ENCODE peak calls at places on chromosomes 12 and 14, in ten cellular contexts. M, G, J, D, N, W, R, B, Y and A are unnamed samples.

GRCh38 chr12:57616383-57617101 is 5.3 kb downstream of the ARHGEF25 start:
- DNase-seq in W (no peak), G (no peak), B (no peak), M (no peak), D (no peak), Y (no peak), R (no peak), N (peak; percentile 63), J (no peak), A (no peak)

GRCh38 chr14:34059037-34059924 is 108.4 kb upstream of the EGLN3 start:
- DNase-seq in B (no peak), G (no peak), R (no peak), M (peak; percentile 31), D (no peak), W (no peak), N (no peak), J (no peak), Y (no peak), A (no peak)

GRCh38 chr12:10409387-10409786 is at the start of gene KLRC4:
- DNase-seq in R (no peak), M (peak; percentile 52), Y (peak; percentile 56), W (no peak), N (no peak), B (no peak), G (no peak), J (peak; percentile 63), D (no peak), A (no peak)

GRCh38 chr14:67358914-67359313 is 690 bp downstream of the ATP6V1D start:
- DNase-seq in B (peak; percentile 62), J (no peak), G (no peak), W (peak; percentile 54), R (peak; percentile 11), N (peak; percentile 23), D (peak; percentile 6), M (peak; percentile 15), Y (no peak), A (no peak)

GRCh38 chr14:81363746-81364400 is 36.3 kb downstream of the STON2 start:
- DNase-seq in Y (peak; percentile 33), W (no peak), N (peak; percentile 47), G (no peak), B (no peak), J (no peak), D (no peak), M (no peak), R (no peak), A (no peak)

GRCh38 chr12:131939007-131939406 is 9.9 kb downstream of the PUS1 start:
- DNase-seq in N (no peak), D (no peak), Y (no peak), B (no peak), R (no peak), G (no peak), W (no peak), J (no peak), M (no peak), A (no peak)

GRCh38 chr12:32069071-32069470 is 37.6 kb upstream of the BICD1 start:
- DNase-seq in J (no peak), N (no peak), R (no peak), W (no peak), G (no peak), B (no peak), Y (no peak), D (no peak), M (no peak), A (no peak)

GRCh38 chr14:48973136-48973535 is 613.0 kb downstream of the RPS29 start:
- DNase-seq in N (no peak), J (no peak), D (no peak), B (no peak), Y (no peak), R (no peak), W (no peak), G (no peak), M (peak; percentile 40), A (no peak)

GRCh38 chr14:21029917-21030316 is at the start of gene TPPP2:
- DNase-seq in W (no peak), R (no peak), B (no peak), G (no peak), M (no peak), Y (no peak), J (no peak), N (no peak), D (no peak), A (no peak)

GRCh38 chr14:59236195-59236594 is 47.7 kb downstream of the DAAM1 start:
- DNase-seq in W (no peak), B (no peak), J (no peak), M (no peak), G (no peak), R (no peak), Y (no peak), D (no peak), N (no peak), A (no peak)

GRCh38 chr12:23083267-23083666 is 458.3 kb downstream of the ETNK1 start:
- DNase-seq in Y (peak; percentile 91), D (no peak), B (no peak), M (peak; percentile 68), W (no peak), N (peak; percentile 93), G (no peak), R (peak; percentile 16), J (no peak), A (no peak)

GRCh38 chr14:104953097-104953496 is 25.1 kb downstream of the AHNAK2 start:
- DNase-seq in N (no peak), B (no peak), W (no peak), D (no peak), J (no peak), M (no peak), R (no peak), G (no peak), Y (no peak), A (no peak)

GRCh38 chr12:13882176-13882575 is 99.2 kb downstream of the GRIN2B start:
- DNase-seq in R (no peak), D (no peak), J (no peak), Y (no peak), G (no peak), W (no peak), N (no peak), B (no peak), M (no peak), A (no peak)
- H3K27me3 ChIP-seq in R (peaks cover 74% of the 10 kb centered on the region), D (no peaks in the 10 kb centered on the region), J (no peaks in the 10 kb centered on the region), Y (no peaks in the 10 kb centered on the region), G (no peaks in the 10 kb centered on the region), W (no peaks in the 10 kb centered on the region), N (no peaks in the 10 kb centered on the region), B (no peaks in the 10 kb centered on the region), M (no peaks in the 10 kb centered on the region), A (no peaks in the 10 kb centered on the region)

GRCh38 chr14:24311837-24312615 is 724 bp downstream of the LTB4R start:
- DNase-seq in Y (peak; percentile 29), W (no peak), D (no peak), B (no peak), N (no peak), R (no peak), G (no peak), M (no peak), J (no peak), A (no peak)
- H3K4me1 ChIP-seq in Y (peaks cover 13% of the 10 kb centered on the region), W (peaks cover 4% of the 10 kb centered on the region), D (no peaks in the 10 kb centered on the region), B (peaks cover 7% of the 10 kb centered on the region), N (peaks cover 60% of the 10 kb centered on the region), R (peaks cover 14% of the 10 kb centered on the region), G (peaks cover 37% of the 10 kb centered on the region), M (peaks cover 10% of the 10 kb centered on the region), J (peaks cover 10% of the 10 kb centered on the region), A (peaks cover 29% of the 10 kb centered on the region)

GRCh38 chr14:88870777-88871176 is 46.3 kb downstream of the TTC8 start:
- DNase-seq in Y (no peak), N (no peak), J (no peak), B (no peak), G (no peak), R (no peak), M (no peak), W (no peak), D (no peak), A (no peak)
- H3K4me2 ChIP-seq in Y (no peak overlapping the region), N (no peak overlapping the region), J (no peak overlapping the region), B (no peak overlapping the region), G (no peak overlapping the region), R (no peak overlapping the region), M (no peak overlapping the region), W (no peak overlapping the region), D (no peak overlapping the region), A (no peak overlapping the region)

DNA sequence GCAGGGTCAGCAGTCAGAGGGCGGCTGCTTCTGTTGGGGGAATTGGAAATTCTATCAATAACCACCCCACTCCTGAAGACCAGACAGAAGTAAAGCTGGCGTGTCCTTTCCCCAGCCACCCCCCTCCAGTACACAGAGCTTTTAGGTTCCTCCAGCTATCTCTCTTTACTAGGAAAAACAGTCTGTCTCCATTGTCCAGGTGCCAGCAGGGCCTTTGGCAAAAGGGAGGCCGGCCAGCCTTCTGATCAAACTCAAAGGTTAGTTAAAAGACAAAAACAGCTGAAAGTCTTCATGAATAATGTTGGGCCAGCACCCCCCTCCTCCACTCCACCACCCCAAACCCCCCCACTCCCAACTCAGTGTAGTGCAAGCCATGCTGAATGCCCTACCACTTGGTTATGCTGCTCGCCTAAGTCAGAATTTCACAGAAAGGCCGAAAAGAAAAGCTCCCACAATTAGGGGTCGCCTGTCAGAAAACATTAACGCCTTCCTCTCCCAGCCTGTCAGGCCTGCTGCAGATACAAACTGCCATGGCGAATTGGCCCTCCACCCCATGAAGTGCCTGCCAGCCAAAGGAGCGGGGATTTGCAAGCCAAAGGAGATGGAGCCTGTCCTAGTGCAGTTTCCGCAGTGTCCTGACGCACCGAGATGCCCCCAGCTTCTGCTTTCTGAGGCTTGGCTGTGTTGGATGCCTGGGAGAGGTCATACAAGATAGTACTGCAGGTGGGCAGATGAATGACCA is 8.9 kb downstream of the ASCL1 start:
- DNase-seq in B (no peak), J (no peak), M (no peak), Y (no peak), D (no peak), R (no peak), W (no peak), N (no peak), G (no peak), A (no peak)
- H3K27me3 ChIP-seq in B (peaks cover 61% of the 10 kb centered on the region), J (peaks cover 44% of the 10 kb centered on the region), M (peaks cover 57% of the 10 kb centered on the region), Y (no peaks in the 10 kb centered on the region), D (peaks cover 68% of the 10 kb centered on the region), R (peaks cover 47% of the 10 kb centered on the region), W (peaks cover 89% of the 10 kb centered on the region), N (peaks cover 37% of the 10 kb centered on the region), G (no peaks in the 10 kb centered on the region), A (no peaks in the 10 kb centered on the region)

DNA sequence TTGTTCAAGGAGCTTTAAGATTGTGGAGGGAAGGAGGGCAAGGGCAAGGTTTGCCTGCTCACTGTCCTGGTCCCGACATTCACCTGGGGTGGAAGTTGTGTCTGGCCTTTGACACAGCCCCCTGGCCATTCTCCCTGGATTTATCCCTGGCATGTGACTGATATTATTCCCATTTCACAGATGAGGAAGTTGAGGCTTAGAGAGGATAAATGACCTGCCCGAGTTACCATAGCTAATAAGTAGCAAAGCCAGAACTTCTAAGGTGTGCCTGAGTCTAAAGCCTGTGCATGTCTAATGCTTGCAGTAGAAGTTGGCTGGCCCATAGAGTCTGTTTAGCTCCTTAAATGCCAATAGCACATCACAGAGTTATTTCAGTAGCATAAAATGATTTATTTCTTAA is 720 bp upstream of the FGF6 start:
- DNase-seq in J (no peak), G (no peak), Y (no peak), B (no peak), N (no peak), R (no peak), D (no peak), M (no peak), W (no peak), A (no peak)
- H3K4me1 ChIP-seq in J (peaks cover 5% of the 10 kb centered on the region), G (no peaks in the 10 kb centered on the region), Y (no peaks in the 10 kb centered on the region), B (peaks cover 19% of the 10 kb centered on the region), N (peaks cover 14% of the 10 kb centered on the region), R (no peaks in the 10 kb centered on the region), D (peaks cover 19% of the 10 kb centered on the region), M (peaks cover 17% of the 10 kb centered on the region), W (peaks cover 42% of the 10 kb centered on the region), A (peaks cover 30% of the 10 kb centered on the region)